ENCODE peak calls at places on chromosomes 13 and 19, in seven cellular contexts. One of them, this sample, is unnamed.

GRCh38 chr13:101751488-101751887 is 299.0 kb downstream of the ITGBL1 start:
- DNase-seq in SK-N-SH: peak; percentile 31
- DNase-seq in K562: no peak
- DNase-seq in HepG2: no peak
- DNase-seq in GM12878: no peak
- DNase-seq in GM12892: no peak
- DNase-seq in H1: no peak
- DNase-seq in this sample: no peak

GRCh38 chr13:53200498-53201453 is 172.2 kb downstream of the OLFM4 start:
- DNase-seq in H1: peak; percentile 62
- DNase-seq in K562: no peak
- DNase-seq in GM12892: no peak
- DNase-seq in HepG2: no peak
- DNase-seq in SK-N-SH: peak; percentile 44
- DNase-seq in GM12878: no peak
- DNase-seq in this sample: no peak

GRCh38 chr19:31591258-31591657 is 242.0 kb upstream of the TSHZ3 start:
- DNase-seq in SK-N-SH: no peak
- DNase-seq in HepG2: no peak
- DNase-seq in GM12878: no peak
- DNase-seq in H1: no peak
- DNase-seq in K562: no peak
- DNase-seq in GM12892: no peak
- DNase-seq in this sample: no peak

GRCh38 chr13:34412817-34413365 is 529.2 kb upstream of the NBEA start:
- DNase-seq in K562: no peak
- DNase-seq in GM12892: no peak
- DNase-seq in HepG2: no peak
- DNase-seq in H1: no peak
- DNase-seq in GM12878: no peak
- DNase-seq in SK-N-SH: no peak
- DNase-seq in this sample: no peak

GRCh38 chr13:66581691-66582090 is 648.4 kb downstream of the PCDH9 start:
- DNase-seq in SK-N-SH: no peak
- DNase-seq in HepG2: no peak
- DNase-seq in H1: no peak
- DNase-seq in GM12878: no peak
- DNase-seq in GM12892: no peak
- DNase-seq in K562: no peak
- DNase-seq in this sample: no peak

GRCh38 chr19:1975081-1975480 is 34.1 kb downstream of the CSNK1G2 start:
- DNase-seq in GM12892: no peak
- DNase-seq in H1: no peak
- DNase-seq in GM12878: no peak
- DNase-seq in SK-N-SH: no peak
- DNase-seq in HepG2: no peak
- DNase-seq in K562: no peak
- DNase-seq in this sample: no peak

GRCh38 chr19:41616785-41617621 is 9.9 kb downstream of the CEACAM4 start:
- DNase-seq in H1: no peak
- DNase-seq in K562: no peak
- DNase-seq in GM12892: no peak
- DNase-seq in GM12878: no peak
- DNase-seq in HepG2: peak; percentile 9
- DNase-seq in SK-N-SH: no peak
- DNase-seq in this sample: no peak

GRCh38 chr19:2661615-2662014 is 40.9 kb downstream of the GNG7 start:
- DNase-seq in HepG2: no peak
- DNase-seq in GM12892: no peak
- DNase-seq in H1: no peak
- DNase-seq in SK-N-SH: no peak
- DNase-seq in GM12878: no peak
- DNase-seq in K562: no peak
- DNase-seq in this sample: no peak

GRCh38 chr19:5585461-5586299 is 17.9 kb upstream of the TINCR start:
- DNase-seq in GM12878: no peak
- DNase-seq in SK-N-SH: peak; percentile 52
- DNase-seq in K562: peak; percentile 84
- DNase-seq in H1: no peak
- DNase-seq in HepG2: no peak
- DNase-seq in GM12892: no peak
- DNase-seq in this sample: peak; percentile 63

GRCh38 chr19:40717325-40717879 is 490 bp downstream of the ITPKC start:
- DNase-seq in H1: no peak
- DNase-seq in SK-N-SH: no peak
- DNase-seq in HepG2: no peak
- DNase-seq in GM12892: no peak
- DNase-seq in GM12878: no peak
- DNase-seq in K562: peak; percentile 23
- DNase-seq in this sample: no peak

GRCh38 chr19:3471954-3472655 is 8.2 kb downstream of the SMIM24 start:
- DNase-seq in GM12878: no peak
- DNase-seq in SK-N-SH: peak; percentile 87
- DNase-seq in K562: peak; percentile 78
- DNase-seq in H1: no peak
- DNase-seq in HepG2: no peak
- DNase-seq in GM12892: no peak
- DNase-seq in this sample: no peak

GRCh38 chr19:55539082-55539715 is 2.3 kb upstream of the SBK2 start:
- DNase-seq in SK-N-SH: no peak
- DNase-seq in GM12892: no peak
- DNase-seq in H1: no peak
- DNase-seq in GM12878: no peak
- DNase-seq in HepG2: no peak
- DNase-seq in K562: no peak
- DNase-seq in this sample: no peak

GRCh38 chr13:98022210-98022609 is 68.7 kb downstream of the IPO5 start:
- DNase-seq in K562: no peak
- DNase-seq in GM12878: no peak
- DNase-seq in GM12892: no peak
- DNase-seq in HepG2: peak; percentile 29
- DNase-seq in SK-N-SH: no peak
- DNase-seq in H1: no peak
- DNase-seq in this sample: no peak

GRCh38 chr13:96141032-96141431 is 51.1 kb downstream of the HS6ST3 start:
- DNase-seq in GM12892: no peak
- DNase-seq in H1: no peak
- DNase-seq in HepG2: peak; percentile 20
- DNase-seq in K562: no peak
- DNase-seq in SK-N-SH: no peak
- DNase-seq in GM12878: no peak
- DNase-seq in this sample: no peak

GRCh38 chr19:18408053-18408476 is 10.6 kb upstream of the LRRC25 start:
- DNase-seq in HepG2: no peak
- DNase-seq in K562: peak; percentile 74
- DNase-seq in H1: no peak
- DNase-seq in GM12878: peak; percentile 87
- DNase-seq in GM12892: no peak
- DNase-seq in SK-N-SH: peak; percentile 62
- DNase-seq in this sample: no peak

GRCh38 chr13:68509734-68510621 is 1279.8 kb upstream of the PCDH9 start:
- DNase-seq in H1: no peak
- DNase-seq in SK-N-SH: no peak
- DNase-seq in K562: no peak
- DNase-seq in GM12892: no peak
- DNase-seq in GM12878: no peak
- DNase-seq in HepG2: no peak
- DNase-seq in this sample: no peak

GRCh38 chr19:5157186-5157585 is 183.4 kb downstream of the PTPRS start:
- DNase-seq in GM12892: no peak
- DNase-seq in HepG2: no peak
- DNase-seq in SK-N-SH: peak; percentile 6
- DNase-seq in H1: no peak
- DNase-seq in K562: no peak
- DNase-seq in GM12878: no peak
- DNase-seq in this sample: no peak

GRCh38 chr19:58399903-58400637 is 4.6 kb downstream of the RNF225 start:
- DNase-seq in GM12878: no peak
- DNase-seq in K562: peak; percentile 3
- DNase-seq in SK-N-SH: peak; percentile 82
- DNase-seq in HepG2: no peak
- DNase-seq in H1: no peak
- DNase-seq in GM12892: no peak
- DNase-seq in this sample: no peak

GRCh38 chr13:99176309-99177276 is 24.1 kb upstream of the UBAC2 start:
- DNase-seq in H1: peak; percentile 64
- DNase-seq in K562: peak; percentile 74
- DNase-seq in HepG2: peak; percentile 58
- DNase-seq in GM12892: peak; percentile 64
- DNase-seq in SK-N-SH: peak; percentile 85
- DNase-seq in GM12878: no peak
- DNase-seq in this sample: peak; percentile 74

GRCh38 chr13:43044720-43045301 is 21.4 kb downstream of the DNAJC15 start:
- DNase-seq in HepG2: peak; percentile 54
- DNase-seq in GM12892: no peak
- DNase-seq in H1: no peak
- DNase-seq in GM12878: no peak
- DNase-seq in SK-N-SH: no peak
- DNase-seq in K562: no peak
- DNase-seq in this sample: no peak

GRCh38 chr13:60520902-60521563 is 124.0 kb downstream of the TDRD3 start:
- DNase-seq in SK-N-SH: no peak
- DNase-seq in HepG2: no peak
- DNase-seq in GM12892: no peak
- DNase-seq in K562: no peak
- DNase-seq in GM12878: no peak
- DNase-seq in H1: no peak
- DNase-seq in this sample: no peak

GRCh38 chr13:85828094-85828684 is 29.0 kb upstream of the SLITRK6 start:
- DNase-seq in GM12878: no peak
- DNase-seq in K562: peak; percentile 2
- DNase-seq in H1: no peak
- DNase-seq in GM12892: no peak
- DNase-seq in SK-N-SH: peak; percentile 6
- DNase-seq in HepG2: peak; percentile 6
- DNase-seq in this sample: no peak

GRCh38 chr13:43300817-43301216 is 277.4 kb downstream of the DNAJC15 start:
- DNase-seq in HepG2: no peak
- DNase-seq in H1: no peak
- DNase-seq in GM12878: no peak
- DNase-seq in K562: no peak
- DNase-seq in SK-N-SH: no peak
- DNase-seq in GM12892: no peak
- DNase-seq in this sample: no peak

GRCh38 chr19:41166888-41167804 is 25.9 kb upstream of the CYP2S1 start:
- DNase-seq in HepG2: peak; percentile 81
- DNase-seq in K562: no peak
- DNase-seq in GM12892: no peak
- DNase-seq in H1: no peak
- DNase-seq in SK-N-SH: no peak
- DNase-seq in GM12878: no peak
- DNase-seq in this sample: no peak

GRCh38 chr19:33447336-33448158 is 74.0 kb downstream of the CEBPG start:
- DNase-seq in GM12878: no peak
- DNase-seq in H1: no peak
- DNase-seq in K562: no peak
- DNase-seq in HepG2: no peak
- DNase-seq in GM12892: no peak
- DNase-seq in SK-N-SH: no peak
- DNase-seq in this sample: no peak

GRCh38 chr19:719081-719512 is 10.4 kb downstream of the PALM start:
- DNase-seq in H1: no peak
- DNase-seq in K562: peak; percentile 38
- DNase-seq in GM12878: no peak
- DNase-seq in GM12892: no peak
- DNase-seq in SK-N-SH: no peak
- DNase-seq in HepG2: peak; percentile 39
- DNase-seq in this sample: no peak
- TF ChIP-seq TAF1 in H1: no peak
- TF ChIP-seq TAF1 in K562: no peak
- TF ChIP-seq TAF1 in GM12878: no peak
- TF ChIP-seq TAF1 in GM12892: no peak
- TF ChIP-seq TAF1 in SK-N-SH: no peak
- TF ChIP-seq TAF1 in HepG2: no peak
- TF ChIP-seq TAF1 in this sample: no peak

GRCh38 chr13:39910833-39911232 is 255.4 kb downstream of the COG6 start:
- DNase-seq in HepG2: no peak
- DNase-seq in H1: no peak
- DNase-seq in GM12892: no peak
- DNase-seq in GM12878: no peak
- DNase-seq in SK-N-SH: no peak
- DNase-seq in K562: no peak
- DNase-seq in this sample: no peak
- TF ChIP-seq TAF1 in HepG2: no peak
- TF ChIP-seq TAF1 in H1: no peak
- TF ChIP-seq TAF1 in GM12892: no peak
- TF ChIP-seq TAF1 in GM12878: no peak
- TF ChIP-seq TAF1 in SK-N-SH: no peak
- TF ChIP-seq TAF1 in K562: no peak
- TF ChIP-seq TAF1 in this sample: no peak

GRCh38 chr13:110518150-110518525 is 43.4 kb downstream of the RAB20 start:
- DNase-seq in K562: no peak
- DNase-seq in HepG2: no peak
- DNase-seq in GM12878: no peak
- DNase-seq in GM12892: no peak
- DNase-seq in H1: no peak
- DNase-seq in SK-N-SH: no peak
- DNase-seq in this sample: no peak
- TF ChIP-seq TAF1 in K562: no peak
- TF ChIP-seq TAF1 in HepG2: no peak
- TF ChIP-seq TAF1 in GM12878: no peak
- TF ChIP-seq TAF1 in GM12892: no peak
- TF ChIP-seq TAF1 in H1: no peak
- TF ChIP-seq TAF1 in SK-N-SH: no peak
- TF ChIP-seq TAF1 in this sample: no peak

GRCh38 chr19:10083911-10084310 is 2.2 kb upstream of the SHFL start:
- DNase-seq in SK-N-SH: no peak
- DNase-seq in HepG2: no peak
- DNase-seq in H1: no peak
- DNase-seq in GM12892: no peak
- DNase-seq in K562: no peak
- DNase-seq in GM12878: no peak
- DNase-seq in this sample: no peak

GRCh38 chr19:10086904-10087256 is 763 bp downstream of the SHFL start:
- DNase-seq in K562: peak; percentile 27
- DNase-seq in GM12878: no peak
- DNase-seq in SK-N-SH: no peak
- DNase-seq in HepG2: no peak
- DNase-seq in GM12892: no peak
- DNase-seq in H1: no peak
- DNase-seq in this sample: no peak

GRCh38 chr19:10084803-10085202 is 1.3 kb upstream of the SHFL start:
- DNase-seq in K562: no peak
- DNase-seq in SK-N-SH: no peak
- DNase-seq in HepG2: no peak
- DNase-seq in H1: no peak
- DNase-seq in GM12878: no peak
- DNase-seq in GM12892: no peak
- DNase-seq in this sample: no peak

GRCh38 chr19:10086032-10086903 is at the start of gene SHFL:
- DNase-seq in SK-N-SH: peak; percentile 95
- DNase-seq in GM12878: no peak
- DNase-seq in H1: no peak
- DNase-seq in K562: peak; percentile 89
- DNase-seq in HepG2: peak; percentile 40
- DNase-seq in GM12892: peak; percentile 94
- DNase-seq in this sample: peak; percentile 93

DNA sequence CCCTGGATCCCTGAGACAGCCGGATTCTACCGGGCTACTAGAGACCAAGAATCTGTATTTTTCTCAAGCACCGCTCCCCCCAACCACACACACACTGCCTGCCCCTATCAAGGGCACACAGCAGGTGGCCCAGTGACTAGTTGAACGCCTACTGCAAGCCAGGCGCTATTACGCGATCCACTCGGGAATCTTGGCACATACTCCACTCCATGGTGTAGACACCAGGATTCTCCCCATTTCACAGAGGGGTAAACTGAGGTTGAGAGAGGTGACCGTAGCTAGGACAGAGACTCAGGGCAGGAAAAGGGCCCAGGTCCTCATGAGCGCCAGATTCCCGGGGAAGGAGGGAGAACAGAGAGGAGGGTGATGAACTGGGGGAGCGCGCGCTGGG is 481 bp upstream of the SHFL start:
- DNase-seq in H1: no peak
- DNase-seq in SK-N-SH: no peak
- DNase-seq in GM12892: no peak
- DNase-seq in K562: peak; percentile 3
- DNase-seq in GM12878: no peak
- DNase-seq in HepG2: no peak
- DNase-seq in this sample: no peak
- TF ChIP-seq TAF1 in H1: no peak
- TF ChIP-seq TAF1 in SK-N-SH: no peak
- TF ChIP-seq TAF1 in GM12892: no peak
- TF ChIP-seq TAF1 in K562: no peak
- TF ChIP-seq TAF1 in GM12878: no peak
- TF ChIP-seq TAF1 in HepG2: no peak
- TF ChIP-seq TAF1 in this sample: no peak